ENCODE peak calls at places on chromosome 15, in four cellular contexts. E, Q, L and K are unnamed samples.

GRCh38 chr15:61935493-61935892 is 124.8 kb downstream of the VPS13C start:
- DNase-seq in E (no peak), Q (no peak), L (no peak), K (no peak)

GRCh38 chr15:57375827-57376694 is at the start of gene CGNL1:
- DNase-seq in L (no peak), E (peak), Q (no peak), K (no peak)

GRCh38 chr15:92693922-92694331 is 38.4 kb upstream of the FAM174B start:
- DNase-seq in Q (peak), E (no peak), L (no peak), K (peak)

GRCh38 chr15:64507293-64507802 is 47.0 kb downstream of the ZNF609 start:
- DNase-seq in Q (peak), E (peak), L (peak), K (peak)

GRCh38 chr15:50764331-50765201 is 940 bp downstream of the SPPL2A start:
- DNase-seq in L (peak), E (no peak), Q (peak), K (no peak)

GRCh38 chr15:100711479-100712130 is 109.2 kb downstream of the ASB7 start:
- DNase-seq in E (no peak), Q (no peak), L (no peak), K (peak)

GRCh38 chr15:100124936-100125626 is 216.7 kb downstream of the ADAMTS17 start:
- DNase-seq in L (no peak), Q (no peak), E (no peak), K (no peak)

GRCh38 chr15:99371180-99372103 is 120.2 kb downstream of the LRRC28 start:
- DNase-seq in Q (peak), L (no peak), E (no peak), K (no peak)

GRCh38 chr15:60507596-60508424 is 28.9 kb upstream of the ICE2 start:
- DNase-seq in Q (peak), L (no peak), E (no peak), K (peak)

GRCh38 chr15:52010633-52011595 is 8.1 kb upstream of the MAPK6 start:
- DNase-seq in Q (peak), E (no peak), L (no peak), K (no peak)

GRCh38 chr15:39657714-39658113 is 76.8 kb downstream of the THBS1 start:
- DNase-seq in E (no peak), Q (no peak), L (no peak), K (no peak)

GRCh38 chr15:28888900-28889299 is 3.1 kb downstream of the APBA2 start:
- DNase-seq in L (no peak), Q (no peak), E (no peak), K (no peak)

GRCh38 chr15:76192715-76193114 is 118.6 kb downstream of the ETFA start:
- DNase-seq in Q (no peak), E (no peak), L (no peak), K (no peak)

GRCh38 chr15:54640874-54641273 is 555.9 kb downstream of the RSL24D1 start:
- DNase-seq in Q (no peak), L (no peak), E (no peak), K (no peak)

GRCh38 chr15:80999623-81000036 is 1.1 kb upstream of the TLNRD1 start:
- DNase-seq in Q (peak), E (peak), L (peak), K (peak)

GRCh38 chr15:68318931-68319909 is 41.7 kb downstream of the FEM1B start:
- DNase-seq in E (no peak), Q (no peak), L (no peak), K (no peak)

GRCh38 chr15:78763111-78763795 is 48.0 kb downstream of the ADAMTS7 start:
- DNase-seq in Q (no peak), E (peak), L (no peak), K (no peak)

GRCh38 chr15:60421544-60421943 is 23.8 kb upstream of the ANXA2 start:
- DNase-seq in Q (no peak), L (no peak), E (no peak), K (no peak)

GRCh38 chr15:65338366-65338765 is 33.9 kb downstream of the RNU5B-1 start:
- DNase-seq in L (no peak), E (no peak), Q (no peak), K (no peak)

GRCh38 chr15:40598126-40598525 is 4.1 kb downstream of the KNL1 start:
- DNase-seq in L (no peak), E (no peak), Q (no peak), K (no peak)

GRCh38 chr15:62607643-62608042 is 434.9 kb upstream of the TPM1 start:
- DNase-seq in E (no peak), L (no peak), Q (no peak), K (no peak)

GRCh38 chr15:39543651-39544050 is 37.2 kb upstream of the THBS1 start:
- DNase-seq in L (no peak), E (no peak), Q (no peak), K (no peak)

GRCh38 chr15:36707884-36708430 is 128.5 kb downstream of the CDIN1 start:
- DNase-seq in E (no peak), Q (no peak), L (no peak), K (no peak)

GRCh38 chr15:95894407-95894956 is 436.0 kb upstream of the NR2F2 start:
- DNase-seq in Q (no peak), L (no peak), E (no peak), K (no peak)

GRCh38 chr15:80580107-80580506 is 115.0 kb upstream of the ABHD17C start:
- DNase-seq in L (no peak), Q (no peak), E (no peak), K (no peak)

GRCh38 chr15:74793135-74794028 is 11.5 kb downstream of the CSK start:
- DNase-seq in E (no peak), L (peak), Q (peak), K (no peak)

GRCh38 chr15:70376929-70377691 is 279.4 kb upstream of the TLE3 start:
- DNase-seq in L (no peak), E (peak), Q (no peak), K (no peak)

GRCh38 chr15:56244811-56245576 is 1.3 kb upstream of the RFX7 start:
- DNase-seq in L (peak), E (no peak), Q (peak), K (peak)

GRCh38 chr15:38459480-38459879 is 5.6 kb downstream of the FAM98B start:
- DNase-seq in E (no peak), L (no peak), Q (no peak), K (no peak)

GRCh38 chr15:101273534-101273933 is 3.8 kb downstream of the SELENOS start:
- DNase-seq in L (no peak), E (no peak), Q (no peak), K (no peak)

GRCh38 chr15:64356443-64357040 is 569 bp upstream of the CSNK1G1 start:
- DNase-seq in L (no peak), E (no peak), Q (no peak), K (no peak)

GRCh38 chr15:75195766-75196241 is 5.9 kb upstream of the C15orf39 start:
- DNase-seq in E (no peak), Q (no peak), L (no peak), K (no peak)

GRCh38 chr15:45664451-45664850 is 29.6 kb downstream of the SQOR start:
- DNase-seq in L (no peak), Q (no peak), E (no peak), K (no peak)

GRCh38 chr15:74892313-74892712 is 2.5 kb downstream of the MPI start:
- DNase-seq in Q (no peak), E (no peak), L (no peak), K (no peak)

GRCh38 chr15:65690778-65691177 is 69.0 kb downstream of the SLC24A1 start:
- DNase-seq in Q (no peak), L (no peak), E (no peak), K (no peak)

GRCh38 chr15:34355241-34355640 is 11.8 kb downstream of the LPCAT4 start:
- DNase-seq in L (no peak), E (no peak), Q (no peak), K (no peak)

GRCh38 chr15:81294501-81294850 is 29.5 kb downstream of the STARD5 start:
- DNase-seq in E (no peak), L (no peak), Q (peak), K (no peak)

DNA sequence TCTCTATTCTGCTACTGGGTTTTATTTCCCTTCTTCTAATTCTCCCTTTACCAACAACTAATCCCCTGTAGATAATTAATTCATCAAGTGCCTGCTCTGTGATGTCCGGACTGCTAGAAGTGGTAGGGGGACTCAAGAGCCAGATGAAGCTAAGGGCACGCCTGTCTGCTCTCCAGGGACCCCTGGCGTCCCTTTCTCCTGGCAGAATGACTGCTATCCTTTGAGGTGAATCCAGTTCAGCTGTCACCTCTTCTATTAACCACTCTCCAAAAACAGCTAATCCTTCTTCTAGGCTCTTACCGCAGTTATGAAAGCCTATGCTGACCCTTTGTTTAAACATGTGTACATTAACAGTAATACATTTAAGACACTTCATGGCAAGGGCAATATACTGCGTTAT is 1.4 kb upstream of the CHRNA7 start:
- DNase-seq in E (no peak), L (no peak), Q (no peak), K (peak)
- H3K4me3 ChIP-seq in E (peak), L (no peak), Q (no peak), K (peak)

GRCh38 chr15:33188159-33188558 is 6.4 kb downstream of the FMN1 start:
- DNase-seq in Q (no peak), L (no peak), E (no peak), K (no peak)
- H3K4me3 ChIP-seq in Q (no peak), L (no peak), E (no peak), K (no peak)

GRCh38 chr15:72086920-72087648 is 30.9 kb downstream of the MYO9A start:
- DNase-seq in L (no peak), E (no peak), Q (no peak), K (no peak)
- H3K4me3 ChIP-seq in L (no peak), E (no peak), Q (no peak), K (no peak)

GRCh38 chr15:41933771-41934170 is 38.6 kb downstream of the EHD4 start:
- DNase-seq in Q (no peak), L (no peak), E (peak), K (no peak)
- H3K4me3 ChIP-seq in Q (no peak), L (no peak), E (no peak), K (no peak)

GRCh38 chr15:88257311-88257901 is 867 bp upstream of the NTRK3 start:
- DNase-seq in L (no peak), E (no peak), Q (no peak), K (no peak)
- H3K4me3 ChIP-seq in L (no peak), E (peak), Q (no peak), K (peak)

GRCh38 chr15:42456539-42456938 is 34.4 kb downstream of the ZNF106 start:
- DNase-seq in E (no peak), L (no peak), Q (no peak), K (no peak)
- H3K4me3 ChIP-seq in E (peak), L (no peak), Q (no peak), K (no peak)

GRCh38 chr15:42035362-42035761 is 14.5 kb upstream of the PLA2G4E start:
- DNase-seq in Q (peak), L (no peak), E (no peak), K (no peak)
- H3K4me3 ChIP-seq in Q (peak), L (no peak), E (no peak), K (no peak)

GRCh38 chr15:66707310-66708160 is 5.5 kb downstream of the SMAD6 start:
- DNase-seq in E (peak), L (no peak), Q (no peak), K (no peak)
- H3K4me3 ChIP-seq in E (peak), L (no peak), Q (no peak), K (no peak)